ENCODE peak calls at places on chromosomes 11 and 22, in eight cellular contexts. B is AG09309, E is tibial artery, F is heart right ventricle, V is brain microvascular endothelial cell, G is RWPE1, D is nephron progenitor cell, W is fibroblast of mammary gland. P is an unnamed sample.

GRCh38 chr11:116052603-116053537 is 548.7 kb upstream of the CADM1 start:
- DNase-seq in E (no peak), F (no peak), V (no peak), D (no peak), G (no peak), W (no peak), B (no peak), P (no peak)

GRCh38 chr11:67276821-67277230 is 10.6 kb downstream of the GRK2 start:
- DNase-seq in E (peak), F (no peak), V (no peak), B (no peak), G (no peak), W (peak), D (peak), P (no peak)

GRCh38 chr22:48785792-48786678 is 1041.6 kb downstream of the BRD1 start:
- DNase-seq in D (no peak), V (no peak), W (no peak), B (no peak), E (no peak), G (no peak), F (no peak), P (peak)

GRCh38 chr11:73085189-73085875 is 56.8 kb downstream of the FCHSD2 start:
- DNase-seq in F (peak), V (no peak), E (no peak), W (peak), D (no peak), G (no peak), B (no peak), P (no peak)

GRCh38 chr11:62393735-62394134 is 25.1 kb upstream of the SCGB1A1 start:
- DNase-seq in F (no peak), E (no peak), G (no peak), W (no peak), V (no peak), B (no peak), D (no peak), P (no peak)

GRCh38 chr11:66119348-66120133 is 49.5 kb downstream of the PACS1 start:
- DNase-seq in B (no peak), F (no peak), D (no peak), G (peak), V (peak), E (no peak), W (peak), P (no peak)

GRCh38 chr22:44995715-44996114 is 14.1 kb downstream of the PHF21B start:
- DNase-seq in E (no peak), F (no peak), D (no peak), G (no peak), B (no peak), V (no peak), W (no peak), P (no peak)

GRCh38 chr11:68076371-68077042 is 37.7 kb downstream of the TCIRG1 start:
- DNase-seq in B (no peak), E (no peak), W (no peak), D (no peak), G (no peak), V (no peak), F (no peak), P (no peak)

GRCh38 chr11:64390558-64390957 is 31.6 kb downstream of the RPS6KA4 start:
- DNase-seq in V (no peak), F (no peak), G (no peak), E (no peak), B (no peak), D (no peak), W (no peak), P (no peak)

GRCh38 chr11:45933131-45933821 is 10.8 kb downstream of the LARGE2 start:
- DNase-seq in W (peak), B (no peak), G (no peak), E (no peak), F (no peak), V (no peak), D (no peak), P (no peak)

GRCh38 chr11:69854719-69855118 is 35.5 kb upstream of the FGF3 start:
- DNase-seq in E (no peak), D (no peak), B (no peak), V (peak), W (peak), F (no peak), G (peak), P (no peak)

GRCh38 chr11:113378013-113378412 is 9.6 kb upstream of the ANKK1 start:
- DNase-seq in G (peak), V (no peak), D (no peak), E (no peak), B (no peak), F (no peak), W (no peak), P (no peak)

GRCh38 chr11:66334605-66335442 is 1.4 kb downstream of the RIN1 start:
- DNase-seq in B (no peak), D (no peak), E (peak), V (no peak), G (no peak), W (no peak), F (no peak), P (no peak)

GRCh38 chr22:36862251-36863242 is 1.7 kb downstream of the NCF4 start:
- DNase-seq in E (peak), V (no peak), B (no peak), F (peak), D (no peak), G (no peak), W (no peak), P (no peak)

GRCh38 chr11:29293825-29294224 is 723.0 kb downstream of the KCNA4 start:
- DNase-seq in E (no peak), B (no peak), G (peak), D (no peak), W (peak), F (no peak), V (peak), P (no peak)

GRCh38 chr11:22778642-22779041 is 51.0 kb downstream of the SVIP start:
- DNase-seq in F (no peak), V (no peak), D (no peak), G (no peak), E (no peak), B (no peak), W (no peak), P (no peak)

GRCh38 chr11:17013548-17014320 is 480 bp downstream of the PLEKHA7 start:
- DNase-seq in F (no peak), D (peak), V (no peak), B (no peak), W (no peak), G (peak), E (no peak), P (no peak)

GRCh38 chr22:38243007-38243775 is 29.6 kb downstream of the TMEM184B start:
- DNase-seq in D (peak), B (no peak), F (no peak), G (peak), W (no peak), V (peak), E (no peak), P (no peak)

GRCh38 chr22:24325105-24325757 is 54.6 kb downstream of the SPECC1L start:
- DNase-seq in F (peak), G (peak), D (no peak), E (no peak), V (peak), W (peak), B (peak), P (no peak)

GRCh38 chr11:79594839-79595238 is 154.0 kb upstream of the TENM4 start:
- DNase-seq in E (no peak), B (no peak), F (no peak), V (no peak), W (no peak), D (peak), G (no peak), P (no peak)

GRCh38 chr22:47307326-47307725 is 544.9 kb downstream of the TBC1D22A start:
- DNase-seq in F (no peak), B (no peak), D (no peak), E (no peak), V (no peak), G (peak), W (peak), P (no peak)

GRCh38 chr11:9823887-9824385 is 160.1 kb downstream of the SWAP70 start:
- DNase-seq in W (no peak), F (no peak), G (no peak), B (no peak), E (no peak), D (no peak), V (no peak), P (no peak)

GRCh38 chr11:69013009-69013951 is at the start of gene MRGPRF:
- DNase-seq in B (peak), E (peak), F (peak), G (no peak), W (peak), V (peak), D (peak), P (peak)

GRCh38 chr22:44887941-44888366 is 121.9 kb downstream of the PHF21B start:
- DNase-seq in F (no peak), G (no peak), W (no peak), E (no peak), V (no peak), B (no peak), D (no peak), P (no peak)

GRCh38 chr11:101129203-101129943 is at the start of gene PGR:
- DNase-seq in G (peak), W (peak), V (no peak), F (peak), B (no peak), D (peak), E (peak), P (peak)

GRCh38 chr11:9347100-9347499 is 32.7 kb upstream of the TMEM41B start:
- DNase-seq in V (no peak), W (no peak), D (no peak), E (no peak), F (no peak), B (no peak), G (no peak), P (no peak)

GRCh38 chr11:66478823-66479740 is 1.2 kb upstream of the DPP3 start:
- DNase-seq in B (no peak), G (peak), D (peak), W (peak), V (peak), F (peak), E (peak), P (peak)

GRCh38 chr11:67111261-67111660 is 7.8 kb upstream of the KDM2A start:
- DNase-seq in F (no peak), V (no peak), E (no peak), B (no peak), G (no peak), W (peak), D (no peak), P (no peak)

GRCh38 chr11:124669193-124669592 is 4.3 kb downstream of the SIAE start:
- DNase-seq in W (peak), V (peak), D (peak), E (peak), G (peak), F (peak), B (no peak), P (no peak)

GRCh38 chr22:23237201-23237798 is 57.0 kb downstream of the BCR start:
- DNase-seq in V (no peak), G (no peak), D (peak), F (peak), W (peak), B (no peak), E (peak), P (no peak)

GRCh38 chr22:35477911-35478582 is 62.6 kb upstream of the RASD2 start:
- DNase-seq in F (peak), G (peak), W (peak), V (peak), E (peak), B (peak), D (peak), P (no peak)
- TF ChIP-seq CTCF in F (no peak), G (no peak), W (no peak), V (no peak), E (no peak), B (no peak), D (no peak), P (no peak)

DNA sequence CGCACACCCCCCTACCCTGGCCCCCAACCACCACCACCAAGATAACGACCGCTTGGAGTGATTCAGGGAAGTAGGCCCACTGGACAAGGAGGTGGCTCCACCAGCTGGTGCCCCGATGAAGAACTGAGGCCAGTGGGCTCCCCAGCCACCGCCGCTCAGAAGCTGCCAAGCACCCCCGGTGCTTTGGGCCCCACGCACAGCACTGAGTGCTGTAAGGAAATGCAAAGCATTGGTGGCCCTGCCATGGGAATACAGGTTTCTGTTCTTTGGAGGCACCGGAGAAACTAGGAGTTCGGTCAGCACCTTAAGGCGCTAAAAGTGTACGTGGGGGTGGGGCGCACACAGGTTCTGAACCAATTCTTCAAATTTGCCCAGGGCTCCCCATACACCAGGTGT is 664 bp upstream of the PRSS23 start:
- DNase-seq in D (no peak), W (no peak), F (no peak), B (no peak), E (no peak), G (no peak), V (no peak), P (no peak)
- TF ChIP-seq CTCF in D (no peak), W (no peak), F (peak), B (peak), E (no peak), G (no peak), V (peak), P (peak)

GRCh38 chr11:13433437-13433836 is 29.6 kb downstream of the BTBD10 start:
- DNase-seq in G (no peak), D (no peak), V (no peak), W (no peak), B (no peak), F (no peak), E (no peak), P (no peak)

GRCh38 chr11:13429836-13430235 is 33.2 kb downstream of the BTBD10 start:
- DNase-seq in W (no peak), F (no peak), E (no peak), D (no peak), V (no peak), G (no peak), B (no peak), P (no peak)

GRCh38 chr11:13429288-13429687 is 33.7 kb downstream of the BTBD10 start:
- DNase-seq in W (no peak), B (no peak), G (no peak), V (no peak), F (no peak), E (no peak), D (no peak), P (no peak)

GRCh38 chr11:13440100-13440855 is 22.7 kb downstream of the BTBD10 start:
- DNase-seq in W (peak), E (peak), G (peak), B (peak), D (no peak), V (peak), F (peak), P (no peak)

GRCh38 chr11:13434247-13435205 is 28.5 kb downstream of the BTBD10 start:
- DNase-seq in D (no peak), V (no peak), F (no peak), E (no peak), G (peak), W (no peak), B (no peak), P (no peak)
- TF ChIP-seq CTCF in D (no peak), V (no peak), F (no peak), E (no peak), G (no peak), W (no peak), B (no peak), P (no peak)

GRCh38 chr11:58742981-58743880 is 11.5 kb upstream of the GLYAT start:
- DNase-seq in G (no peak), B (no peak), E (no peak), W (no peak), V (no peak), D (peak), F (no peak), P (no peak)
- TF ChIP-seq CTCF in G (no peak), B (peak), E (no peak), W (peak), V (peak), D (no peak), F (no peak), P (no peak)

GRCh38 chr11:18650353-18650752 is 16.2 kb upstream of the SPTY2D1 start:
- DNase-seq in V (no peak), D (no peak), E (no peak), B (no peak), G (no peak), W (no peak), F (no peak), P (no peak)

DNA sequence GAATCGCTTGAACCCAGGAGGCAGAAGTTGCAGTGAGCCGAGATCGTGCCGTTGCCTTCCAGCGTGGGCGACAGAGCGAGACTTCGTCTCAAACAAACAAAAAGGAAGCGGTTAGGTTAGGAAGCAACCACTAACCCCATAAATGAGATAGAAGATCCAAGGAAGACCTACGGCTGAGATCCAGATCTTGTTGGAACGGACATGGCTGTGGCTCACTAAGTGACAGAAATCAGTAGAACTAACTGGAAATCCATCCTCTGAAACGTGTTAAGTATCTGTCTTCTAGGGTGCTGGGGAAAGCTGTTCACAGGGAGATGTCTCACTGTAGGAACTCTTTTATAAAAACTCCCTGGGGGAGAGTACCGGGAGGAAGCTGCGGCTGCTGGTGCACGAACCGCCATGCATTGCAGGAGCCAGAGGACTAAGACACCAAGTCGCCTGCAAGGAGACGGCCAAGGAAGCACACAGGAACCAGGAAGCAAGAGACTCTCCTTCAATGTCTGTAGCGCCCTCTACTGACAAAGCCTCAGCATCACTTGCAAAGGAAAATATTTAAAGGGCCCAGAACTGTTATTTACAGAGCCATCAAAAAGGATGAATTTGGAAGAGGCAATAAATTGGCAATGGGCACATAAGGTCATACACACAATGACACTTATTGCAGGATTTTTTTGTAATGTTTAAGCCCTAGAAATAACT is 16.9 kb upstream of the SPTY2D1 start:
- DNase-seq in V (peak), G (no peak), F (no peak), E (peak), B (no peak), W (peak), D (no peak), P (peak)
- TF ChIP-seq CTCF in V (peak), G (peak), F (peak), E (peak), B (peak), W (peak), D (no peak), P (peak)

DNA sequence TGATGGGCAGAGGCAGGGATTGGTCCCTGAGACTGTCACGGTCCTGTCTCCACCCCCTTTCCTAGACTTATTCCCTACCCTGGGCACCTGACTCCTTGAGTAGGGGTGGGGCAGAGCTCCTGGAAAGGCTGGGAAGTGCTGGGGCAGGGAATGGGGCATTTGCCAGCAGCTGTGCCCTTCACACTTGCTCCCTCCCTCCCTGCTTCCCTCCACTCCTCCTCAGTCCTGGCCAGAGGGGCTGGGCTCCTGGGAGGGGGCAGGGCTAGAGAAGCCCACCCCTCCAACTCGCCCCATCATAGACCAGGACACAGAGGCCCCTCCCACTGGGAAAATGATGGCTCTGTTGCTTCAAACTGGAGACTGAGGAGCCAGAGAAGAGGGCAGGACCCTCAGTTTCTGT is 11.6 kb downstream of the SCN2B start:
- DNase-seq in V (no peak), W (no peak), B (no peak), F (no peak), G (no peak), E (no peak), D (no peak), P (no peak)
- TF ChIP-seq CTCF in V (no peak), W (no peak), B (no peak), F (no peak), G (no peak), E (no peak), D (no peak), P (no peak)

DNA sequence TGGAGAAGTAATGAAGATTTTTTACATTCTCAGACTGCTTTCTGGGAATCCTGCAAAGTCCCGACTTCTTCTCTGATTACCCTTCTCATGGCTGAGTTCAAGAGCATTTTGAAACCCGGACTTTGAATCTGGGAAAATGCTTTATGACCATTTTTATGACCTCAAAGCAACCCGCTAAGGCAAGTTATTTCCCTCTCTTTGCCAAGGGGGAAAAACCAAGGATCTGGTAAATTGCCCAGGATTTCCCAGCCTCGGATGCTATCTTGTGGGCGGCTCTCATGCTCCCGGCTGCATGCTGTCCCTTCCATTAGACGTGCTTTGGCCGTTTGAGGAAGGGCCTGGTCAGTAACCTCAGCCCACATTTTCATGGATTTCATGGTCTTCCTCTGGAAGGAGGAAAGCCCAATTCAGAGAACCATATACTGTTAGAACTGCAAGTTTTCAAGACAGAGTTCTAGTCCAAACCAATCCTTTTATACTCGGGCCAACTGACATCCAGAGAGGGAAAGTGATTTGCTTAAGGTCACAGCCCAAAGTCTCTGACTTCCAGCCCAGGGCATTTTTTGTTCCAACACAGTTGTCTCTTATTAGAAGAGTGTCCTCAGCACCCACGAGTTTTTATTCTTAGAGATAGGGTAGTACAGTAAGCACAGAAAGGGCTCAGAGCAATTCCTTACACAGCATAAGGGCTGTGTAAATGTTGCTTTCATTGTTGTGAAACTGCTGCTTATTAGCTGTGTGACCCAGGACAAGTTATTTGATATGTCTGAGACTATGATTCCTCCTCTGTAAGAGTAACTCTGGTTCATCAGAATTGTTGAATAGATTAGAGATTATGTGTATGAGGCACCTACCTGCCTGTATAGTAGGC is 77.4 kb downstream of the NAV2 start:
- DNase-seq in G (no peak), D (no peak), F (no peak), V (no peak), E (no peak), B (peak), W (peak), P (no peak)
- TF ChIP-seq CTCF in G (no peak), D (no peak), F (no peak), V (no peak), E (no peak), B (no peak), W (no peak), P (no peak)